ENCODE peak calls at places on chromosome 4, in four cellular contexts. One of them, this sample, is unnamed.

GRCh38 chr4:32748498-32748897 is 2028.3 kb downstream of the PCDH7 start:
- DNase-seq in fibroblast of pulmonary artery: no peak
- DNase-seq in astrocyte of the spinal cord: no peak
- DNase-seq in neural progenitor cell: peak
- DNase-seq in this sample: no peak

GRCh38 chr4:175263537-175263936 is 345.4 kb downstream of the ADAM29 start:
- DNase-seq in fibroblast of pulmonary artery: no peak
- DNase-seq in astrocyte of the spinal cord: peak
- DNase-seq in neural progenitor cell: no peak
- DNase-seq in this sample: no peak

GRCh38 chr4:182143086-182143821 is 99.9 kb upstream of the TENM3 start:
- DNase-seq in fibroblast of pulmonary artery: peak
- DNase-seq in astrocyte of the spinal cord: peak
- DNase-seq in neural progenitor cell: peak
- DNase-seq in this sample: peak

GRCh38 chr4:139453041-139453370 is 915 bp upstream of the RAB33B start:
- DNase-seq in fibroblast of pulmonary artery: no peak
- DNase-seq in astrocyte of the spinal cord: no peak
- DNase-seq in neural progenitor cell: no peak
- DNase-seq in this sample: no peak

GRCh38 chr4:85657143-85657542 is 182.2 kb downstream of the ARHGAP24 start:
- DNase-seq in fibroblast of pulmonary artery: no peak
- DNase-seq in astrocyte of the spinal cord: no peak
- DNase-seq in neural progenitor cell: no peak
- DNase-seq in this sample: no peak

GRCh38 chr4:78984593-78984992 is 45.4 kb upstream of the PAQR3 start:
- DNase-seq in fibroblast of pulmonary artery: no peak
- DNase-seq in astrocyte of the spinal cord: no peak
- DNase-seq in neural progenitor cell: no peak
- DNase-seq in this sample: no peak

GRCh38 chr4:141375855-141376254 is 155.2 kb downstream of the ZNF330 start:
- DNase-seq in fibroblast of pulmonary artery: peak
- DNase-seq in astrocyte of the spinal cord: peak
- DNase-seq in neural progenitor cell: peak
- DNase-seq in this sample: no peak

GRCh38 chr4:30866444-30866843 is 146.3 kb downstream of the PCDH7 start:
- DNase-seq in fibroblast of pulmonary artery: peak
- DNase-seq in astrocyte of the spinal cord: peak
- DNase-seq in neural progenitor cell: no peak
- DNase-seq in this sample: no peak

GRCh38 chr4:71545168-71545567 is 206.3 kb downstream of the SLC4A4 start:
- DNase-seq in fibroblast of pulmonary artery: peak
- DNase-seq in astrocyte of the spinal cord: peak
- DNase-seq in neural progenitor cell: no peak
- DNase-seq in this sample: no peak

GRCh38 chr4:182929296-182929695 is 12.1 kb upstream of the DCTD start:
- DNase-seq in fibroblast of pulmonary artery: peak
- DNase-seq in astrocyte of the spinal cord: peak
- DNase-seq in neural progenitor cell: no peak
- DNase-seq in this sample: no peak

GRCh38 chr4:78065514-78066192 is 8.5 kb downstream of the FRAS1 start:
- DNase-seq in fibroblast of pulmonary artery: no peak
- DNase-seq in astrocyte of the spinal cord: no peak
- DNase-seq in neural progenitor cell: no peak
- DNase-seq in this sample: no peak

GRCh38 chr4:98572697-98573096 is 85.7 kb downstream of the TSPAN5 start:
- DNase-seq in fibroblast of pulmonary artery: no peak
- DNase-seq in astrocyte of the spinal cord: no peak
- DNase-seq in neural progenitor cell: no peak
- DNase-seq in this sample: no peak

GRCh38 chr4:164731827-164732474 is 22.0 kb upstream of the SMIM31 start:
- DNase-seq in fibroblast of pulmonary artery: peak
- DNase-seq in astrocyte of the spinal cord: peak
- DNase-seq in neural progenitor cell: peak
- DNase-seq in this sample: peak

GRCh38 chr4:7872264-7872771 is 67.3 kb downstream of the AFAP1 start:
- DNase-seq in fibroblast of pulmonary artery: peak
- DNase-seq in astrocyte of the spinal cord: peak
- DNase-seq in neural progenitor cell: no peak
- DNase-seq in this sample: no peak

GRCh38 chr4:132759199-132759780 is 389.8 kb upstream of the PCDH10 start:
- DNase-seq in fibroblast of pulmonary artery: no peak
- DNase-seq in astrocyte of the spinal cord: no peak
- DNase-seq in neural progenitor cell: no peak
- DNase-seq in this sample: no peak

GRCh38 chr4:125317526-125317880 is 2.7 kb downstream of the FAT4 start:
- DNase-seq in fibroblast of pulmonary artery: peak
- DNase-seq in astrocyte of the spinal cord: peak
- DNase-seq in neural progenitor cell: peak
- DNase-seq in this sample: peak

GRCh38 chr4:143411527-143412480 is 75.1 kb downstream of the GAB1 start:
- DNase-seq in fibroblast of pulmonary artery: peak
- DNase-seq in astrocyte of the spinal cord: no peak
- DNase-seq in neural progenitor cell: peak
- DNase-seq in this sample: no peak

GRCh38 chr4:149830823-149831222 is 15.2 kb upstream of the IQCM start:
- DNase-seq in fibroblast of pulmonary artery: no peak
- DNase-seq in astrocyte of the spinal cord: no peak
- DNase-seq in neural progenitor cell: no peak
- DNase-seq in this sample: no peak

GRCh38 chr4:75718529-75718928 is 5.8 kb upstream of the USO1 start:
- DNase-seq in fibroblast of pulmonary artery: peak
- DNase-seq in astrocyte of the spinal cord: no peak
- DNase-seq in neural progenitor cell: no peak
- DNase-seq in this sample: no peak

GRCh38 chr4:118279920-118280432 is 72.8 kb downstream of the PRSS12 start:
- DNase-seq in fibroblast of pulmonary artery: peak
- DNase-seq in astrocyte of the spinal cord: no peak
- DNase-seq in neural progenitor cell: no peak
- DNase-seq in this sample: no peak

DNA sequence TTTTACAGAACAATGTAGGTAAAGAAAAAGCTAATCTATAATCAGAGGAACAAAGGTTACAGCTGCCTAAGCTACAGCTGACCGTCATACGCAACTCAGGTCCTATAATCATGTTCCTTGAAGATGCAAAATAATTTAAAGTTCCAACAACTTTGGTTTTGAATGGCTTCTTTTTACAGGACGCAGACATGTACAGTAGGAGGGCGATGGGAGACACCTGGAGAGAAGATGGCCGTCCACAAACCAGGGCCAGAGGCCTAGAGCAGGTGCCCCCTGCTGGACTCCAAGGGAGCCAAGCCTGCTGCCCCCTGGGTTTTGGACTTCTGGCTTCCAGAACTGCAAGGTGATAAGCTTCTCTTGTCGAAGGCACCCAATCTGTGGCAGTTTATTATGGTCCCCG is 10.6 kb downstream of the HGFAC start:
- DNase-seq in fibroblast of pulmonary artery: peak
- DNase-seq in astrocyte of the spinal cord: no peak
- DNase-seq in neural progenitor cell: peak
- DNase-seq in this sample: no peak
- TF ChIP-seq CTCF in fibroblast of pulmonary artery: peak
- TF ChIP-seq CTCF in astrocyte of the spinal cord: peak
- TF ChIP-seq CTCF in neural progenitor cell: peak
- TF ChIP-seq CTCF in this sample: peak

GRCh38 chr4:997375-998071 is 4.3 kb upstream of the SLC26A1 start:
- DNase-seq in fibroblast of pulmonary artery: no peak
- DNase-seq in astrocyte of the spinal cord: no peak
- DNase-seq in neural progenitor cell: peak
- DNase-seq in this sample: peak

GRCh38 chr4:996994-997374 is 3.8 kb upstream of the SLC26A1 start:
- DNase-seq in fibroblast of pulmonary artery: no peak
- DNase-seq in astrocyte of the spinal cord: no peak
- DNase-seq in neural progenitor cell: no peak
- DNase-seq in this sample: no peak

GRCh38 chr4:993111-994029 is at the start of gene SLC26A1:
- DNase-seq in fibroblast of pulmonary artery: no peak
- DNase-seq in astrocyte of the spinal cord: no peak
- DNase-seq in neural progenitor cell: no peak
- DNase-seq in this sample: peak

GRCh38 chr4:996030-996993 is 3.1 kb upstream of the SLC26A1 start:
- DNase-seq in fibroblast of pulmonary artery: no peak
- DNase-seq in astrocyte of the spinal cord: no peak
- DNase-seq in neural progenitor cell: no peak
- DNase-seq in this sample: peak

GRCh38 chr4:995311-996026 is 2.3 kb upstream of the SLC26A1 start:
- DNase-seq in fibroblast of pulmonary artery: no peak
- DNase-seq in astrocyte of the spinal cord: no peak
- DNase-seq in neural progenitor cell: no peak
- DNase-seq in this sample: no peak
- TF ChIP-seq CTCF in fibroblast of pulmonary artery: no peak
- TF ChIP-seq CTCF in astrocyte of the spinal cord: no peak
- TF ChIP-seq CTCF in neural progenitor cell: no peak
- TF ChIP-seq CTCF in this sample: no peak

DNA sequence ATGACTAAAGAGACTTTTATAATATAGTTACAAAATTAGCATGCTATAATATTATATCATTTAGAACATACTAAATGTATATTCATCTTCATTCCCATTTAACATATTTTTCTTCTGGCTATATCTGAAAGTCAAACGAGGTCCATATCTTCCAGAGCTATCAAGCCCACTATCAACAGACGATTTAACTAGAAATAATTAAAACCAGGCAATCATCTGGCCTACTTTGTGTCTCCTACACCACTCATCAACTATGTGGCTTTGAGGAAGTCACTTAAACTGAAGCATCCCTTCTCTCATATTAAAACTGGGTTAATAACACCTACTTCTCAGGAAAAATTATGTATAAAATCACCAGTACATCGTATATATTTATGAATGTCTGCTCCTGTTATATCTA is 1330.5 kb upstream of the PABPC4L start:
- DNase-seq in fibroblast of pulmonary artery: no peak
- DNase-seq in astrocyte of the spinal cord: no peak
- DNase-seq in neural progenitor cell: no peak
- DNase-seq in this sample: no peak
- TF ChIP-seq CTCF in fibroblast of pulmonary artery: no peak
- TF ChIP-seq CTCF in astrocyte of the spinal cord: no peak
- TF ChIP-seq CTCF in neural progenitor cell: no peak
- TF ChIP-seq CTCF in this sample: no peak

GRCh38 chr4:106615407-106615945 is 246.9 kb upstream of the GIMD1 start:
- DNase-seq in fibroblast of pulmonary artery: no peak
- DNase-seq in astrocyte of the spinal cord: no peak
- DNase-seq in neural progenitor cell: no peak
- DNase-seq in this sample: no peak

GRCh38 chr4:106624674-106625073 is 256.1 kb upstream of the GIMD1 start:
- DNase-seq in fibroblast of pulmonary artery: no peak
- DNase-seq in astrocyte of the spinal cord: no peak
- DNase-seq in neural progenitor cell: no peak
- DNase-seq in this sample: no peak

GRCh38 chr4:106614446-106614845 is 245.9 kb upstream of the GIMD1 start:
- DNase-seq in fibroblast of pulmonary artery: no peak
- DNase-seq in astrocyte of the spinal cord: peak
- DNase-seq in neural progenitor cell: no peak
- DNase-seq in this sample: no peak

GRCh38 chr4:106615961-106616360 is 247.4 kb upstream of the GIMD1 start:
- DNase-seq in fibroblast of pulmonary artery: no peak
- DNase-seq in astrocyte of the spinal cord: no peak
- DNase-seq in neural progenitor cell: no peak
- DNase-seq in this sample: no peak

GRCh38 chr4:106618920-106619319 is 250.3 kb upstream of the GIMD1 start:
- DNase-seq in fibroblast of pulmonary artery: no peak
- DNase-seq in astrocyte of the spinal cord: no peak
- DNase-seq in neural progenitor cell: no peak
- DNase-seq in this sample: peak
- TF ChIP-seq CTCF in fibroblast of pulmonary artery: no peak
- TF ChIP-seq CTCF in astrocyte of the spinal cord: no peak
- TF ChIP-seq CTCF in neural progenitor cell: peak
- TF ChIP-seq CTCF in this sample: no peak

DNA sequence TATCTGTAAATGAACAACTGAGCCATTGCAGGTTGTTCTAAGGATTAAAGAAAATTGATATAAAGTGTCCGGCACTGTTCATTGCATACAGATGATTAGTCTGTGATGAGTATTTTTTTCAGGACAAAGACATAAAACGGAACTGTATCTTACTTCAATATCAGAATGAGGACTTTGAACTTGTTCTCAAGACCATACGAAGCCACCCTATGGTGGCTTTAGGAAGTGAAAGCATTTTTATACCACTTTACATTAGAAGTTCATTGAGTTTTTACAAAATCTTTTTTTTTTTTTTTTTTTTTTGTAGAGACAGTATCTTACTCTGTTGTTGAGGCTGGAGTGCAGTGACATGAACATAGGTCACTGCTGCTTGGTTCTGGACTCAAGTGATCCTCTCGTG is 45.2 kb upstream of the TRIM2 start:
- DNase-seq in fibroblast of pulmonary artery: no peak
- DNase-seq in astrocyte of the spinal cord: no peak
- DNase-seq in neural progenitor cell: no peak
- DNase-seq in this sample: no peak
- TF ChIP-seq CTCF in fibroblast of pulmonary artery: peak
- TF ChIP-seq CTCF in astrocyte of the spinal cord: peak
- TF ChIP-seq CTCF in neural progenitor cell: no peak
- TF ChIP-seq CTCF in this sample: no peak

GRCh38 chr4:121108557-121108956 is 36.2 kb upstream of the NDNF start:
- DNase-seq in fibroblast of pulmonary artery: no peak
- DNase-seq in astrocyte of the spinal cord: no peak
- DNase-seq in neural progenitor cell: no peak
- DNase-seq in this sample: no peak

GRCh38 chr4:121113680-121114079 is 41.3 kb upstream of the NDNF start:
- DNase-seq in fibroblast of pulmonary artery: no peak
- DNase-seq in astrocyte of the spinal cord: no peak
- DNase-seq in neural progenitor cell: no peak
- DNase-seq in this sample: no peak

GRCh38 chr4:121114756-121115155 is 42.4 kb upstream of the NDNF start:
- DNase-seq in fibroblast of pulmonary artery: no peak
- DNase-seq in astrocyte of the spinal cord: no peak
- DNase-seq in neural progenitor cell: no peak
- DNase-seq in this sample: no peak

GRCh38 chr4:121107507-121107906 is 35.2 kb upstream of the NDNF start:
- DNase-seq in fibroblast of pulmonary artery: no peak
- DNase-seq in astrocyte of the spinal cord: no peak
- DNase-seq in neural progenitor cell: no peak
- DNase-seq in this sample: no peak

GRCh38 chr4:121112530-121112929 is 40.2 kb upstream of the NDNF start:
- DNase-seq in fibroblast of pulmonary artery: peak
- DNase-seq in astrocyte of the spinal cord: no peak
- DNase-seq in neural progenitor cell: no peak
- DNase-seq in this sample: no peak
- TF ChIP-seq CTCF in fibroblast of pulmonary artery: peak
- TF ChIP-seq CTCF in astrocyte of the spinal cord: peak
- TF ChIP-seq CTCF in neural progenitor cell: peak
- TF ChIP-seq CTCF in this sample: peak

DNA sequence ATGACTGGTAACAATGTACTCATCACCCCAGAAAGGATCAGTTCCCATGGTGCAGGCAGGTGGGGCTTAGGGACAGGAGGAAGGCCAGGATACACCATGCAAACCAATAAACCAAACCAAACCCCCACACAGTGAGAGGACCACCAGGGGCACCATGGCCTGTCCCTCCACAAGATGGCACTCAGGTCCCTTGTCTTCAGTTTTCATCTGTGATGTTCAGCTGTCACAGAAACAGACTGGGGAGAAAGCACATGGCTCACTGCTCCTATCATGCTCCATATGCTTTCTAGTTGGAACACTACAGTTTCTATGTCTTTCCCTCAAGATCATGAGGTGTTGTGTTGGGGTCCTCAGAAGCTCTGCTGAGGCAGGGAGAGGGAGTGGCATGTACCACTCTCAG is 10.1 kb downstream of the HS3ST1 start:
- DNase-seq in fibroblast of pulmonary artery: no peak
- DNase-seq in astrocyte of the spinal cord: no peak
- DNase-seq in neural progenitor cell: peak
- DNase-seq in this sample: no peak
- TF ChIP-seq CTCF in fibroblast of pulmonary artery: peak
- TF ChIP-seq CTCF in astrocyte of the spinal cord: peak
- TF ChIP-seq CTCF in neural progenitor cell: peak
- TF ChIP-seq CTCF in this sample: no peak